ENCODE peak calls at places on chromosome 10, in five cellular contexts. One of them, this sample, is unnamed.

GRCh38 chr10:3469639-3470020 is 297.0 kb upstream of the PITRM1 start:
- DNase-seq in mammary epithelial cell: peak
- DNase-seq in H54: no peak
- DNase-seq in HS-27A: no peak
- DNase-seq in hepatic stellate cell: no peak
- DNase-seq in this sample: no peak

GRCh38 chr10:111473361-111473760 is 396.5 kb downstream of the ADRA2A start:
- DNase-seq in mammary epithelial cell: peak
- DNase-seq in H54: no peak
- DNase-seq in HS-27A: no peak
- DNase-seq in hepatic stellate cell: no peak
- DNase-seq in this sample: no peak

GRCh38 chr10:132817701-132818211 is 31.8 kb upstream of the NKX6-2 start:
- DNase-seq in mammary epithelial cell: no peak
- DNase-seq in H54: no peak
- DNase-seq in HS-27A: no peak
- DNase-seq in hepatic stellate cell: no peak
- DNase-seq in this sample: no peak

GRCh38 chr10:76453997-76454396 is 1022.6 kb downstream of the LRMDA start:
- DNase-seq in mammary epithelial cell: no peak
- DNase-seq in H54: no peak
- DNase-seq in HS-27A: no peak
- DNase-seq in hepatic stellate cell: no peak
- DNase-seq in this sample: no peak

GRCh38 chr10:17348111-17349008 is 106.0 kb downstream of the ST8SIA6 start:
- DNase-seq in mammary epithelial cell: peak
- DNase-seq in H54: peak
- DNase-seq in HS-27A: peak
- DNase-seq in hepatic stellate cell: peak
- DNase-seq in this sample: no peak

GRCh38 chr10:20369863-20370736 is 527.0 kb downstream of the NEBL start:
- DNase-seq in mammary epithelial cell: no peak
- DNase-seq in H54: no peak
- DNase-seq in HS-27A: no peak
- DNase-seq in hepatic stellate cell: no peak
- DNase-seq in this sample: no peak

GRCh38 chr10:88080213-88080612 is 216.8 kb downstream of the PTEN start:
- DNase-seq in mammary epithelial cell: no peak
- DNase-seq in H54: no peak
- DNase-seq in HS-27A: no peak
- DNase-seq in hepatic stellate cell: peak
- DNase-seq in this sample: no peak

GRCh38 chr10:132779850-132780249 is 6.1 kb downstream of the NKX6-2 start:
- DNase-seq in mammary epithelial cell: no peak
- DNase-seq in H54: no peak
- DNase-seq in HS-27A: no peak
- DNase-seq in hepatic stellate cell: no peak
- DNase-seq in this sample: no peak

GRCh38 chr10:29389935-29390334 is 101.1 kb downstream of the LYZL1 start:
- DNase-seq in mammary epithelial cell: peak
- DNase-seq in H54: no peak
- DNase-seq in HS-27A: no peak
- DNase-seq in hepatic stellate cell: no peak
- DNase-seq in this sample: no peak

GRCh38 chr10:71001470-71001869 is 113.1 kb upstream of the PCBD1 start:
- DNase-seq in mammary epithelial cell: peak
- DNase-seq in H54: no peak
- DNase-seq in HS-27A: no peak
- DNase-seq in hepatic stellate cell: no peak
- DNase-seq in this sample: no peak

GRCh38 chr10:50470798-50471582 is 152.8 kb downstream of the SGMS1 start:
- DNase-seq in mammary epithelial cell: peak
- DNase-seq in H54: no peak
- DNase-seq in HS-27A: no peak
- DNase-seq in hepatic stellate cell: no peak
- DNase-seq in this sample: no peak

GRCh38 chr10:89164080-89164479 is 43.0 kb downstream of the CH25H start:
- DNase-seq in mammary epithelial cell: no peak
- DNase-seq in H54: no peak
- DNase-seq in HS-27A: no peak
- DNase-seq in hepatic stellate cell: no peak
- DNase-seq in this sample: no peak

GRCh38 chr10:101687088-101687487 is 7.9 kb downstream of the FBXW4 start:
- DNase-seq in mammary epithelial cell: no peak
- DNase-seq in H54: no peak
- DNase-seq in HS-27A: no peak
- DNase-seq in hepatic stellate cell: no peak
- DNase-seq in this sample: no peak

GRCh38 chr10:117718970-117719369 is 176.4 kb downstream of the EMX2 start:
- DNase-seq in mammary epithelial cell: no peak
- DNase-seq in H54: no peak
- DNase-seq in HS-27A: no peak
- DNase-seq in hepatic stellate cell: no peak
- DNase-seq in this sample: no peak

This sample was measured in effector CD4-positive, alpha-beta T cell.